ENCODE peak calls at places on chromosome 5, in five cellular contexts. M is left ventricle myocardium inferior, E is epithelial cell of esophagus, K is fibroblast of mammary gland, Y is mesendoderm. Q is an unnamed sample.

GRCh38 chr5:174571662-174572397 is 152.6 kb upstream of the MSX2 start:
- DNase-seq in M (peak), Y (peak), E (peak), K (peak), Q (peak)

GRCh38 chr5:154221371-154221896 is 30.9 kb downstream of the GALNT10 start:
- DNase-seq in M (no peak), E (peak), Y (peak), K (peak), Q (no peak)

GRCh38 chr5:78649220-78649700 is 688 bp upstream of the LHFPL2 start:
- DNase-seq in M (no peak), Y (peak), E (no peak), K (peak), Q (peak)

GRCh38 chr5:113128082-113128481 is 151.5 kb downstream of the DCP2 start:
- DNase-seq in M (no peak), K (no peak), E (no peak), Y (no peak), Q (no peak)

GRCh38 chr5:177128551-177128976 is 5.0 kb upstream of the NSD1 start:
- DNase-seq in K (peak), Y (no peak), M (no peak), E (peak), Q (no peak)

GRCh38 chr5:1341863-1342262 is 3.0 kb downstream of the CLPTM1L start:
- DNase-seq in E (no peak), K (no peak), M (no peak), Y (no peak), Q (no peak)

GRCh38 chr5:179153921-179154345 is 93.8 kb downstream of the ZNF354C start:
- DNase-seq in M (no peak), Y (no peak), E (no peak), K (no peak), Q (no peak)

GRCh38 chr5:113776832-113777525 is 263.5 kb downstream of the YTHDC2 start:
- DNase-seq in M (no peak), Y (no peak), E (no peak), K (no peak), Q (peak)

GRCh38 chr5:109242518-109242917 is 167.3 kb downstream of the PJA2 start:
- DNase-seq in E (no peak), K (no peak), Y (no peak), M (no peak), Q (no peak)

GRCh38 chr5:9817819-9818218 is 187.7 kb upstream of the TAS2R1 start:
- DNase-seq in Y (no peak), E (no peak), K (no peak), M (no peak), Q (no peak)

GRCh38 chr5:127875235-127876021 is 172.2 kb downstream of the CCDC192 start:
- DNase-seq in E (peak), M (peak), K (peak), Y (peak), Q (no peak)

GRCh38 chr5:95725937-95726810 is 5.0 kb upstream of the RHOBTB3 start:
- DNase-seq in K (no peak), Y (no peak), M (no peak), E (no peak), Q (no peak)

GRCh38 chr5:26669031-26669430 is 369.4 kb downstream of the CDH9 start:
- DNase-seq in M (no peak), K (no peak), E (no peak), Y (no peak), Q (no peak)

GRCh38 chr5:132375957-132376356 is 6.4 kb downstream of the SLC22A5 start:
- DNase-seq in M (no peak), Y (no peak), K (no peak), E (no peak), Q (no peak)

GRCh38 chr5:72079288-72079687 is 28.0 kb upstream of the MAP1B start:
- DNase-seq in Y (peak), K (no peak), M (peak), E (no peak), Q (no peak)

GRCh38 chr5:154320690-154321089 is 125.1 kb upstream of the SAP30L start:
- DNase-seq in K (peak), E (no peak), Y (no peak), M (peak), Q (peak)

GRCh38 chr5:33317271-33317670 is 123.5 kb upstream of the TARS1 start:
- DNase-seq in E (peak), Y (no peak), K (peak), M (no peak), Q (no peak)

GRCh38 chr5:114319821-114320220 is 42.0 kb upstream of the KCNN2 start:
- DNase-seq in K (peak), Y (no peak), M (no peak), E (peak), Q (no peak)

GRCh38 chr5:52811067-52811749 is 23.5 kb downstream of the ITGA1 start:
- DNase-seq in E (peak), Y (peak), M (no peak), K (peak), Q (no peak)

GRCh38 chr5:4243865-4244264 is 648.2 kb downstream of the IRX1 start:
- DNase-seq in E (no peak), M (no peak), K (no peak), Y (no peak), Q (no peak)

GRCh38 chr5:119398713-119399492 is 43.1 kb downstream of the TNFAIP8 start:
- DNase-seq in E (peak), Y (no peak), M (peak), K (no peak), Q (peak)

GRCh38 chr5:177455661-177456590 is 9.3 kb downstream of the PRR7 start:
- DNase-seq in M (peak), E (peak), Y (peak), K (peak), Q (peak)

GRCh38 chr5:3092664-3093063 is 341.2 kb upstream of the IRX2 start:
- DNase-seq in K (no peak), M (no peak), Y (peak), E (no peak), Q (no peak)

GRCh38 chr5:67021522-67022316 is 174.9 kb downstream of the CD180 start:
- DNase-seq in Y (no peak), E (peak), M (no peak), K (no peak), Q (no peak)

GRCh38 chr5:67620386-67621039 is 423.9 kb upstream of the CD180 start:
- DNase-seq in M (no peak), E (peak), Y (no peak), K (no peak), Q (no peak)

GRCh38 chr5:37722236-37723146 is 117.3 kb downstream of the GDNF start:
- DNase-seq in E (peak), K (peak), Y (peak), M (no peak), Q (no peak)

GRCh38 chr5:61123145-61123544 is 39.1 kb downstream of the SMIM15 start:
- DNase-seq in K (no peak), E (no peak), M (no peak), Y (no peak), Q (no peak)

GRCh38 chr5:6483880-6484382 is 35.3 kb downstream of the UBE2QL1 start:
- DNase-seq in M (no peak), E (no peak), Y (no peak), K (no peak), Q (no peak)

GRCh38 chr5:55344392-55344992 is 36.7 kb downstream of the MTREX start:
- DNase-seq in M (peak), Y (peak), K (peak), E (peak), Q (peak)

GRCh38 chr5:137791387-137791786 is 37.2 kb upstream of the HNRNPA0 start:
- DNase-seq in Y (no peak), M (no peak), E (no peak), K (peak), Q (no peak)
- H3K4me3 ChIP-seq in Y (no peak), M (no peak), E (no peak), K (no peak), Q (no peak)

DNA sequence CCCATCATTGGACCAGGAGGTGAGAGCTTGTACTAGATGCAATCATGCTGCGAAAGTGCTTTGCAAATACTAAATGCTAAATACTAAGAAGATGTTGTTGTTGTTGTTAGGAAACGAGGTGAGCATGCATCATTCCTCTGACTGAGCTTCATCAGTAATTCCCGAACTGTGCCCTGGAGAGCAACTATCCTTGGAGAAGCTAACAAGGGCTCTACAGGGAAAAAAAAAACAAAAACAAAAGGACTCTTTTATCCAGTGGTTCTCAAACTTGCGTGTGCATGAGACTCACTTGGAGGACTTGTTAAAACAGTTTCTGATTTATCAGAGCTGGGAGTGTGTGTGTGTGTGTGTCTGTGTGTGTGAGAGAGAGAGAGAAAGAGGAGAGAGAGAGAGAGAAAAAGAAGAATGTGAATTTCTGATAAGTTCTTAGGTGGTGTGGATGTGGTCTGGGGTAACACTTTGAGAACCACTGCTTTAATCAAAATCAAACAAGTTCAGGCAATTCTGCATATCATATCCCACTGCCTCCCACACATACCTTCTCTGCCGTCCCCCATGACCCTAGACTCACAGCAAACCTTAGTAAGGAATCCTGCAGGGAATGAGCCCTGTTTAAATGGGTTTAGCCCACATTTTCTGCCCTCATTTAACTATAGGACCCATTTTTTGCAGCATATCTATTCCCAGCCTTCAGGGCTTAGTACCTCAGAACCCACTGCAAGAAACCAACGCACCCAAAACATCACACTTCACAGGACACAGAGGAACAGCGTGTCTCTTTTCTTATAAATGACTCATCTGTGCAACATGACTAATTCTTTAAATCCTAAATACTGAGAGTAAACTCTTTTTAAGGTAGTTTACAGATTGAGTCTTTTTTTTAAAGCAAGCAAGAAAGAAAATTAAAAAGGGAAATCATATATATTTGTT is 48.9 kb downstream of the PDE6A start:
- DNase-seq in K (peak), Y (no peak), E (peak), M (no peak), Q (no peak)
- H3K4me3 ChIP-seq in K (no peak), Y (no peak), E (no peak), M (no peak), Q (no peak)

DNA sequence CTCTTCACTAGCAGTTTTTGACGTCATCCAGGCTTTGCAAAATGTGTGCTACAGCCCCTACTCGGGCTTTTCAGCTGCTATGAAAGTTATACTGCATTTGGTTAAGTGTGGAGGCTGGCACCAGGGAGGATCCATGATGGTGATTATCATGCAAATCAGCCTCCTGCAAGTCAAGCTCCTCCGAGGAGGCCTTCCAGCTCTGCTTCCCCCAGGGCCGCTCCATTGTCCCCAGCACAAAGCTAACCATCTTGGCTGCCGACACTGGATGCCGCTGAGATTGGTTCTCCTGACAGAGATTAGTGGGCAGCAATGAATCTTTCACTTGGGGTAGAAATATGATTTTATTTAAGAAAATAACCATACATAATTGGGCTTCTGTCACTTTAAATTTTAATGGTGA is 159.5 kb downstream of the NR2F1-AS1 start:
- DNase-seq in E (no peak), M (no peak), Y (peak), K (no peak), Q (no peak)
- H3K4me3 ChIP-seq in E (no peak), M (no peak), Y (no peak), K (no peak), Q (no peak)

GRCh38 chr5:149053027-149053705 is 9.7 kb downstream of the SH3TC2 start:
- DNase-seq in M (no peak), E (peak), Y (no peak), K (peak), Q (no peak)
- H3K4me3 ChIP-seq in M (no peak), E (no peak), Y (no peak), K (no peak), Q (no peak)

GRCh38 chr5:138663009-138663408 is 87.8 kb upstream of the HSPA9 start:
- DNase-seq in K (no peak), M (no peak), E (peak), Y (no peak), Q (no peak)
- H3K4me3 ChIP-seq in K (no peak), M (no peak), E (no peak), Y (no peak), Q (no peak)

GRCh38 chr5:135304352-135305221 is 94.4 kb downstream of the MACROH2A1 start:
- DNase-seq in Y (no peak), E (no peak), M (no peak), K (no peak), Q (no peak)

GRCh38 chr5:135308752-135309151 is 90.3 kb downstream of the MACROH2A1 start:
- DNase-seq in M (no peak), Y (no peak), E (no peak), K (peak), Q (no peak)

GRCh38 chr5:135308245-135308644 is 90.8 kb downstream of the MACROH2A1 start:
- DNase-seq in Y (no peak), K (peak), E (no peak), M (no peak), Q (no peak)

GRCh38 chr5:135307143-135307903 is 91.7 kb downstream of the MACROH2A1 start:
- DNase-seq in Y (peak), K (no peak), E (no peak), M (no peak), Q (no peak)

DNA sequence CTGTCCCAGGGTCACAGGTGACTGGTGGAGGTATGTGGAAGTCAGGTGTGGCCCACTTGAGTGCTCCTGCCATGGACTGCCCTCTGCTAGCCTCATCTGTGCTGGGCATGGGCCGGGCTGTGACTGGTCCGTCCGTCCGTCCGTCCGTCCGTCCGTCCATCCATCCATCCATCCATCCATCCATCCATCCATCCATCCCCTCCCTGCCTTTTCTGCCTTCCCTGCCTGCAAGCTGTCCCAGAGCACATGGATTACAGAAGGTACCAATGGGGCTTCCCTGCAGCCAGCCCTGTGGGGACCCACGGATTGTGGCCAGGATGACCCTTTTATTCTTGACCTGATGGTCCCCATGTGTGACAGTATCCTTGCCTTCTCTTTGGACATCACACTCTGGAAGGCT is 92.5 kb downstream of the MACROH2A1 start:
- DNase-seq in K (no peak), E (no peak), M (no peak), Y (no peak), Q (no peak)
- H3K4me3 ChIP-seq in K (no peak), E (no peak), M (no peak), Y (no peak), Q (no peak)

GRCh38 chr5:150672884-150673275 is 11.8 kb downstream of the MYOZ3 start:
- DNase-seq in K (no peak), Y (no peak), M (no peak), E (no peak), Q (no peak)

GRCh38 chr5:150672237-150672883 is 11.3 kb downstream of the MYOZ3 start:
- DNase-seq in K (peak), Y (peak), E (peak), M (peak), Q (peak)

GRCh38 chr5:150671509-150672236 is 10.6 kb downstream of the MYOZ3 start:
- DNase-seq in Y (peak), M (no peak), K (no peak), E (no peak), Q (no peak)

GRCh38 chr5:150670961-150671337 is 9.9 kb downstream of the MYOZ3 start:
- DNase-seq in K (no peak), M (no peak), Y (peak), E (no peak), Q (no peak)

DNA sequence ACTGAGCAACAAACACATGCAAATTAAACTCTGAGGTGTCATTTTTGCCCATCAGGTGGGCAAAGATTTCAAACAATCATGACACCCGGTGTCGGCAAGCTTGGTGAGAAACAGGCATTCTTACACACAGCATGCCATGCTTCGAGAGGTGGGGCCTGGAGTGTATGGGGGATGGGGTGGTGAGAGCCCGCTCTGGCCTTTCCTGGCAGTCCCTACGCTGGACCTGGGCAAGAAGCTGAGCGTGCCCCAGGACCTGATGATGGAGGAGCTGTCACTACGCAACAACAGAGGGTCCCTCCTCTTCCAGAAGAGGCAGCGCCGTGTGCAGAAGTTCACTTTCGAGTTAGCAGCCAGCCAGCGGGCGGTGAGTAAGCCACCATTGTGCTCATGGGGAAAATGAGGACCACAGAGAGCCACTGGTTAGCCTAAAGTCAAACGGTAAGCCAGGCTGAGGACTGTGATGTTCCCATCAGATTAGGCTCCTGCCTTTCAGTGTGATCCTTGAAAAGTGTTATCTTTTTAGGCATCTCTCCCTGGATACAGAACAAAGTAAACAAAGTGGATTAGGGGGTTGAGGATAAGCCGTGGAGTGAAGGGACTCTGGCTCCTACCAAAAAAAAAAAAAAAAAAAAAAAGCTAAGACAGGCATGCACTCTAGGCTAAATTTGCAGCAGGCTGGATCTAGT is 9.4 kb downstream of the MYOZ3 start:
- DNase-seq in M (no peak), Y (peak), E (no peak), K (no peak), Q (no peak)
- H3K4me3 ChIP-seq in M (no peak), Y (no peak), E (no peak), K (no peak), Q (no peak)

DNA sequence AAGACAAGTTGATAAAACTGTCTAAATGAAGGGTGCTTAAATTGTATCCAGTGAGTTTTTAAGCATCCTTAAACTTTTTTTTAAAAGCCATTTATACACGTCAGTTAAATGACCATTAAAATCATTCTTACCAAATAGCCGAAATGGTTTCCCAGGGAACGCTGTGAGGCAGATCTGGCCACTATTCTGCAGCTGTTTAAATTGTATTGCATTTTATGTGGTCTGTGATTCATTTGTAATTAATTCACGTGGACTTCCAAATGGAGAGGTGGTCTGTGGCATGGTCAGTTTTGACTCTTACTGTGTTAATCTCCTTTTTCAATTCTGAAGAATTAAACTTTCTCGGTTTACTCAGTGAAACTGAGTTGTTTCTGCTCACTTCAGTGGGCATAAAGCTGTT is 113.7 kb upstream of the OTULINL start:
- DNase-seq in E (no peak), M (no peak), Y (no peak), K (peak), Q (no peak)
- H3K4me3 ChIP-seq in E (no peak), M (no peak), Y (no peak), K (no peak), Q (no peak)

GRCh38 chr5:137888875-137889759 is at the start of gene PKD2L2:
- DNase-seq in M (peak), Y (peak), K (peak), E (peak), Q (peak)

GRCh38 chr5:137891849-137892248 is 2.6 kb downstream of the PKD2L2 start:
- DNase-seq in E (no peak), K (no peak), M (no peak), Y (no peak), Q (no peak)

GRCh38 chr5:137890850-137891249 is 1.6 kb downstream of the PKD2L2 start:
- DNase-seq in Y (no peak), M (no peak), K (no peak), E (no peak), Q (no peak)

GRCh38 chr5:137888489-137888874 is 775 bp upstream of the PKD2L2 start:
- DNase-seq in E (no peak), Y (no peak), M (no peak), K (peak), Q (no peak)

DNA sequence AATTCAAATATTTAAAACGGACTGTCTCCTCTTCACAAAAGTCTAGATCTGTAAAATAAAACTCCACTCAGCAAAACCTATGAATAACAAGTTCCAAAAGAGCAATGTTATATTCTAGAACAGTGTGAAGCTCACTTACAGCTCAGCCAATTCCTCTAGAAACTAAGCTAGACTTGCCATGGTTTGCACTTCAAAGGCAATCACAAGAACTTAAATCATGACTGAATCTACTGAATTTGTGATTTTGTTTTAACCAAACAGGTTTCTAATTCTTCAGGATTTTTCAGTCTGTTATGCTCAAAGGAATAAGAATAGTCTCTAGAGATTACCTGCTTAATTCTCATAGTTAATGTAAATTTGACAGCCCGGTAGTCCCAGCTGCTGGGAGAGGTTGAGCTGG is 1.4 kb upstream of the PKD2L2 start:
- DNase-seq in E (no peak), K (no peak), Y (no peak), M (no peak), Q (no peak)
- H3K4me3 ChIP-seq in E (no peak), K (no peak), Y (no peak), M (peak), Q (no peak)